ENCODE peak calls at places on chromosomes 6 and 20, in four cellular contexts. M, P, R and Q are unnamed samples.

GRCh38 chr20:57990396-57990987 is 238.0 kb downstream of the ANKRD60 start:
- DNase-seq in R (no peak), P (peak), M (no peak), Q (no peak)

GRCh38 chr6:45690846-45691245 is 313.1 kb upstream of the SUPT3H start:
- DNase-seq in M (no peak), P (no peak), R (no peak), Q (no peak)

GRCh38 chr6:41505084-41506049 is 40.8 kb upstream of the FOXP4 start:
- DNase-seq in R (no peak), P (peak), M (peak), Q (no peak)

GRCh38 chr20:31817461-31817860 is 1.7 kb upstream of the MYLK2 start:
- DNase-seq in P (no peak), M (no peak), R (no peak), Q (no peak)

GRCh38 chr6:21680611-21681010 is 87.1 kb downstream of the SOX4 start:
- DNase-seq in P (no peak), M (no peak), R (no peak), Q (no peak)

GRCh38 chr6:1580585-1580984 is 29.1 kb upstream of the FOXC1 start:
- DNase-seq in M (no peak), R (no peak), P (no peak), Q (no peak)

GRCh38 chr6:89084954-89085353 is 4.4 kb downstream of the PNRC1 start:
- DNase-seq in P (no peak), M (no peak), R (no peak), Q (peak)

GRCh38 chr6:114042267-114043075 is 71.5 kb upstream of the HDAC2 start:
- DNase-seq in R (no peak), P (no peak), M (no peak), Q (no peak)

GRCh38 chr20:46743088-46743487 is 33.6 kb downstream of the SLC2A10 start:
- DNase-seq in M (no peak), R (no peak), P (no peak), Q (no peak)

GRCh38 chr6:169993861-169994481 is 242.5 kb downstream of the ERMARD start:
- DNase-seq in R (peak), P (no peak), M (no peak), Q (peak)

GRCh38 chr20:45995213-45996097 is 13.3 kb upstream of the MMP9 start:
- DNase-seq in M (peak), R (no peak), P (no peak), Q (no peak)

GRCh38 chr6:80698459-80698858 is 592.0 kb downstream of the BCKDHB start:
- DNase-seq in M (no peak), P (no peak), R (no peak), Q (no peak)

GRCh38 chr6:74015427-74015826 is 319.4 kb downstream of the CD109 start:
- DNase-seq in R (no peak), M (no peak), P (no peak), Q (no peak)

GRCh38 chr20:2816583-2817340 is 598 bp downstream of the TMEM239 start:
- DNase-seq in R (no peak), P (no peak), M (no peak), Q (peak)

GRCh38 chr6:17928514-17929430 is 58.7 kb downstream of the KIF13A start:
- DNase-seq in P (no peak), R (no peak), M (no peak), Q (no peak)

GRCh38 chr6:3456794-3457709 is at the start of gene SLC22A23:
- DNase-seq in M (peak), P (peak), R (peak), Q (peak)

GRCh38 chr6:157813757-157814455 is 9.1 kb upstream of the SNX9 start:
- DNase-seq in R (no peak), P (peak), M (no peak), Q (no peak)

GRCh38 chr20:40637176-40637575 is 51.9 kb downstream of the MAFB start:
- DNase-seq in M (no peak), P (no peak), R (no peak), Q (peak)

GRCh38 chr6:162032620-162033019 is 694.9 kb downstream of the PRKN start:
- DNase-seq in R (no peak), P (peak), M (no peak), Q (no peak)

GRCh38 chr6:53896237-53896636 is 101.4 kb downstream of the LRRC1 start:
- DNase-seq in P (peak), R (no peak), M (no peak), Q (no peak)

GRCh38 chr20:13322198-13322597 is 101.1 kb downstream of the ISM1 start:
- DNase-seq in M (no peak), R (no peak), P (no peak), Q (no peak)

GRCh38 chr20:13325796-13326340 is 104.8 kb downstream of the ISM1 start:
- DNase-seq in P (no peak), M (no peak), R (no peak), Q (no peak)

GRCh38 chr20:13322621-13323020 is 101.5 kb downstream of the ISM1 start:
- DNase-seq in M (no peak), R (peak), P (no peak), Q (no peak)

GRCh38 chr20:13321416-13321815 is 100.3 kb downstream of the ISM1 start:
- DNase-seq in R (no peak), P (no peak), M (no peak), Q (no peak)

GRCh38 chr20:13325033-13325432 is 104.0 kb downstream of the ISM1 start:
- DNase-seq in M (peak), P (peak), R (peak), Q (peak)
- TF ChIP-seq CTCF in M (peak), P (peak), R (peak), Q (peak)

DNA sequence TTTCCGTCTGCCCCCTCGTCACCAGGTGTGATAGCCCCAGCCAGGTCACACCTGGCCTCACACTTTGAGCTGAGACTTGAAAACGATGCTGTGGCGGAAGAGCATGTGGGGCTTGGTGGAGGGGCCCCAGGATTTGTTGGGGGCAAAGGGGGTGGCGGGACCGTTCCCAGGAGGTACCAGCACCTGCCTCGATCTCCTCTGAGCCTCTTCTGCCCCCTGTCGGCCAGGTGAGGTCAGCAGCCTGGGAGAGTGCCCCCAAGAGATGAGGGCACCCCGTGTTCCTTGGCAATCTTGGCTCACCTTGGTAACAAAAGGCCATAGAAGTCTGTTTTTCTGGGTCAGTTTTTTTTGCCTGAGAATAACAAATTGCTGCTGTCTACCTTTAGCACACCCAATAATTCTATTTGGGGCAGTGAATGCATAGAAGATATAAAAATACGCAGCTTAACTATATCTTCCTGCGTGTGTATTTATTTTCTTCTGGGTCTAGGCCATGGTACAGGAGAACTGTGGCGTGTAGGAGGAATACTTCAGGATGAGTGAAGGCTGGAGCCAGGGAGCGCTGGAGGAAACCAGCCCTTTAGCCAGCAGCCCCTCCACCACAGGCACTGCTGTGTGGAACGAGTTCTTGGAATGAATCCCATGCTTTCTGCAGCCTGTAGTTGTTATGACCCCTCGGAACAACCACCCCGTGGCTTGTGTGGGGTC is 25.2 kb downstream of the SPATA2 start:
- DNase-seq in M (no peak), R (no peak), P (no peak), Q (no peak)
- TF ChIP-seq CTCF in M (no peak), R (peak), P (no peak), Q (peak)

DNA sequence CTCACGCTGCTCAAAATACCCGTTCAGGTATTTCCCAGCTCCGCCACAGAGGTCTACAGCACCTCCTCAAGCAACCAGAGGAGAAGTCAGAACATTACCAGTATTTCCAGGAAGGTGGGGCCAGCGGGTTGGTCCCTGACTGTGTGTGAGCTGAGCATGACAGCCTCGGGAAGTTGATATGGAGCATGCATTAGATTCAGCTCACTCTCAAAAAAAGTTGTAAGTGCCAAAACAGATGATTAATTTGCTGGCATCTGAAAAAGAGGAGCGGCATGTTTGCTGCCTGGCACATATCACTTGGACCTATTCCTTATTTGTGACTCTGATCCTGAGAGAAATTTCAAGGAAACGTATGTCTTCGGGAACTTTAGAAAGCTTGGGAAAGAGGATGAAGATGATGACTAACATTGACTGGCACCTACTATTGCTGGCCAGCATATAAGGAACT is 32.3 kb downstream of the ELOVL2 start:
- DNase-seq in P (no peak), R (peak), M (no peak), Q (peak)
- TF ChIP-seq CTCF in P (no peak), R (no peak), M (no peak), Q (peak)

GRCh38 chr20:34824861-34825529 is 456 bp downstream of the NCOA6 start:
- DNase-seq in P (peak), R (peak), M (peak), Q (peak)
- TF ChIP-seq CTCF in P (no peak), R (no peak), M (peak), Q (peak)

DNA sequence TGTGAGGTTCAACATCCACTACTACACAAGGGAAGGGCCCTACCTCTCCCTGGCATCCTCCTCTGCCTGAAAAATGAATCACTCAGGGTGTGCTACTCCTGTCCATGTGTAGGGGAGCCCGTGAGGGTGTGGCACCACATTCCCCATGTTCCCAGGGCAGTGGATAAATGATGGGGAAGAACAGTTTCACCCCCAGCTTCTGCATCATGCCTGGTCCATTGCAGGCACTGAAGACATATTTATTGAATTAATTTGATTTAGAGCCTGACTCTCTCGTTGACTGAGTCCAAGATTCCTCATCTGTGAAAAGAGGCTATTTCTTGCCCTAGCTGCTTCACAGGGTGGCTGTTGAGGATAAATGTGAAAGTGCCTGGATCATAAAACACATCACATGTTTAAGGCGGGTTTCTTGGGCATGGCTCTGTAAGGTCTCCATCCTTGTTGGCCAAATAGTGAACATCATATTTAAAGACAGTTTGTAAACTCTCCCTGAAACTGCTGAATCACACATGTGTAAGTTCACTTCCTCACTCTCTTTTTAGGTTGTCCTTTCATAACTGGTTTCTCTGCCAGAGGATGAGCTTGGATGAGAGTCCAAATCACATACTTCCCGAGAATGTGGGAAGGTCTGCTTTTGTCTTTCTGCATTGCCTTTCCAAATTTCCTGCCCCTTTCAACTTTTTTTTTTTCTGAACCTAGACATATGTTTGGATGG is 79.7 kb upstream of the FYN start:
- DNase-seq in M (no peak), P (no peak), R (no peak), Q (no peak)
- TF ChIP-seq CTCF in M (no peak), P (no peak), R (no peak), Q (no peak)

GRCh38 chr20:61980647-61981583 is 84.8 kb downstream of the TAF4 start:
- DNase-seq in R (no peak), P (peak), M (no peak), Q (no peak)
- TF ChIP-seq CTCF in R (peak), P (peak), M (peak), Q (peak)

GRCh38 chr20:51680067-51680749 is 88.0 kb downstream of the ATP9A start:
- DNase-seq in R (no peak), M (no peak), P (no peak), Q (no peak)

GRCh38 chr20:51679254-51679921 is 88.8 kb downstream of the ATP9A start:
- DNase-seq in P (no peak), R (no peak), M (no peak), Q (no peak)

DNA sequence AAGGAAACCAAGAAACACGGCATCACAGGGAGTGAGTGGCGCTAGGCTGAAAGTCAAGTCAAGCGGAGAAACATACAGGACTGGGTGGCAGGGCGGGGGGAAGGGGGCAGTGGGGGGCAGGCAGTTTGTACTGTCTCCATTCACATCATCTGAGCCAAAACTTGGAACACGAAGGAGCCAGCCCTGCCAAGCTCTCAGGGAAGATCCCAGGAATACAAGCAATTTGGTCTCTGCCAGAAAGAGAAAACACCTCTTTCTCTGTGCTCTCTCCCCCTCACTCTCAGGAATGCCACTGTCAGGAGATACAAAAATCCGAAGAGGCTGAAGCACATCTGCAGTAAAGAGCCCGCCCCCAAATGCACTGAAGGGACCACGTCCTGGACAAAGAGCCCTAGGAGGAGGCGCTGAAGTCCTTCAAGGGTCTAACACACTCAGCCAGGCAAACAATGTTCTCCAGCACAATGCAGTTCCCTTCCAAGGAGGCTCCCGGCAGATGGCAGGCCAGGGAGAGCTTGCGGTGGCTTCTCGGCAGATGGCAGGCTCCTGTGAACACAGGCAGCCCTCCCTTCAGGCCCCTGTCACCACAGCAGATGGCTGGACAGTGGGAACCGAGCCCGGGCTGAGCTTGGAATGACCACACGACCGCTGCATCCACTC is 90.0 kb downstream of the ATP9A start:
- DNase-seq in P (peak), M (no peak), R (peak), Q (no peak)
- TF ChIP-seq CTCF in P (peak), M (no peak), R (peak), Q (no peak)

GRCh38 chr6:108720798-108721197 is 127.4 kb upstream of the ARMC2 start:
- DNase-seq in P (no peak), R (no peak), M (no peak), Q (no peak)
- TF ChIP-seq CTCF in P (no peak), R (no peak), M (no peak), Q (no peak)

GRCh38 chr6:131368077-131368911 is 204.7 kb upstream of the ARG1 start:
- DNase-seq in R (no peak), M (peak), P (peak), Q (no peak)
- TF ChIP-seq CTCF in R (no peak), M (peak), P (no peak), Q (no peak)

GRCh38 chr20:47786763-47787107 is 1.5 kb upstream of the SULF2 start:
- DNase-seq in P (no peak), M (no peak), R (no peak), Q (no peak)
- TF ChIP-seq CTCF in P (no peak), M (no peak), R (no peak), Q (no peak)